ENCODE peak calls at places on chromosomes 6 and 20, in ten cellular contexts. Z is stomach; U is CD4-positive, CD25-positive, alpha-beta regulatory T cell; H is fibroblast of lung; R is neuronal stem cell; W is mesendoderm; L is cardiac muscle cell; T is PC-3; D is Panc1; B is spleen. C is an unnamed sample.

GRCh38 chr6:61193771-61194170 is 1092.3 kb downstream of the KHDRBS2 start:
- DNase-seq in Z (no peak), U (no peak), H (no peak), R (no peak), W (no peak), L (no peak), T (no peak), D (no peak), B (no peak), C (no peak)

GRCh38 chr20:35273449-35274171 is 4.3 kb downstream of the MMP24OS start:
- DNase-seq in Z (peak; percentile 36), U (no peak), H (no peak), R (no peak), W (peak; percentile 25), L (no peak), T (no peak), D (no peak), B (no peak), C (no peak)

GRCh38 chr6:113927001-113927400 is 43.9 kb downstream of the HDAC2 start:
- DNase-seq in Z (no peak), U (no peak), H (no peak), R (no peak), W (no peak), L (peak; percentile 11), T (no peak), D (no peak), B (no peak), C (no peak)

GRCh38 chr20:62587757-62588402 is 54.4 kb upstream of the SLCO4A1 start:
- DNase-seq in Z (no peak), U (no peak), H (no peak), R (peak; percentile 41), W (peak; percentile 31), L (peak; percentile 83), T (peak; percentile 48), D (no peak), B (no peak), C (no peak)

GRCh38 chr6:41492261-41492891 is 53.8 kb upstream of the FOXP4 start:
- DNase-seq in Z (no peak), U (no peak), H (no peak), R (no peak), W (no peak), L (no peak), T (no peak), D (no peak), B (no peak), C (peak; percentile 99)

GRCh38 chr20:6925744-6926278 is 158.3 kb downstream of the BMP2 start:
- DNase-seq in Z (no peak), U (no peak), H (no peak), R (no peak), W (no peak), L (no peak), T (no peak), D (no peak), B (no peak), C (no peak)

GRCh38 chr6:135941275-135941674 is 89.8 kb downstream of the PDE7B start:
- DNase-seq in Z (no peak), U (no peak), H (peak; percentile 90), R (no peak), W (no peak), L (no peak), T (peak; percentile 43), D (no peak), B (no peak), C (no peak)

GRCh38 chr20:61621381-61621780 is 369.3 kb downstream of the CDH4 start:
- DNase-seq in Z (no peak), U (no peak), H (no peak), R (no peak), W (no peak), L (no peak), T (no peak), D (no peak), B (no peak), C (no peak)

GRCh38 chr20:59939052-59939878 is 840 bp downstream of the PPP1R3D start:
- DNase-seq in Z (no peak), U (no peak), H (peak; percentile 12), R (no peak), W (peak; percentile 51), L (no peak), T (peak; percentile 21), D (no peak), B (peak; percentile 90), C (no peak)

GRCh38 chr20:57548177-57549058 is 12.5 kb upstream of the PCK1 start:
- DNase-seq in Z (no peak), U (no peak), H (no peak), R (no peak), W (no peak), L (peak; percentile 8), T (peak; percentile 75), D (no peak), B (no peak), C (no peak)
- H3K27me3 ChIP-seq in Z (no peaks in the 10 kb centered on the region), U (peaks cover 5% of the 10 kb centered on the region), H (no peaks in the 10 kb centered on the region), R (no peaks in the 10 kb centered on the region), W (no peaks in the 10 kb centered on the region), L (no peaks in the 10 kb centered on the region), T (peaks cover 11% of the 10 kb centered on the region), D (peaks cover 14% of the 10 kb centered on the region), B (no peaks in the 10 kb centered on the region), C (peaks cover 2% of the 10 kb centered on the region)

GRCh38 chr20:20785226-20785625 is 72.8 kb upstream of the RALGAPA2 start:
- DNase-seq in Z (no peak), U (no peak), H (no peak), R (no peak), W (no peak), L (no peak), T (no peak), D (no peak), B (no peak), C (no peak)

GRCh38 chr20:20781029-20781428 is 68.6 kb upstream of the RALGAPA2 start:
- DNase-seq in Z (no peak), U (no peak), H (no peak), R (no peak), W (no peak), L (no peak), T (no peak), D (no peak), B (no peak), C (no peak)

GRCh38 chr20:20782747-20783146 is 70.3 kb upstream of the RALGAPA2 start:
- DNase-seq in Z (no peak), U (no peak), H (no peak), R (no peak), W (no peak), L (no peak), T (no peak), D (no peak), B (no peak), C (peak; percentile 47)

GRCh38 chr20:20782221-20782620 is 69.8 kb upstream of the RALGAPA2 start:
- DNase-seq in Z (peak; percentile 47), U (no peak), H (no peak), R (no peak), W (no peak), L (no peak), T (no peak), D (no peak), B (no peak), C (no peak)

DNA sequence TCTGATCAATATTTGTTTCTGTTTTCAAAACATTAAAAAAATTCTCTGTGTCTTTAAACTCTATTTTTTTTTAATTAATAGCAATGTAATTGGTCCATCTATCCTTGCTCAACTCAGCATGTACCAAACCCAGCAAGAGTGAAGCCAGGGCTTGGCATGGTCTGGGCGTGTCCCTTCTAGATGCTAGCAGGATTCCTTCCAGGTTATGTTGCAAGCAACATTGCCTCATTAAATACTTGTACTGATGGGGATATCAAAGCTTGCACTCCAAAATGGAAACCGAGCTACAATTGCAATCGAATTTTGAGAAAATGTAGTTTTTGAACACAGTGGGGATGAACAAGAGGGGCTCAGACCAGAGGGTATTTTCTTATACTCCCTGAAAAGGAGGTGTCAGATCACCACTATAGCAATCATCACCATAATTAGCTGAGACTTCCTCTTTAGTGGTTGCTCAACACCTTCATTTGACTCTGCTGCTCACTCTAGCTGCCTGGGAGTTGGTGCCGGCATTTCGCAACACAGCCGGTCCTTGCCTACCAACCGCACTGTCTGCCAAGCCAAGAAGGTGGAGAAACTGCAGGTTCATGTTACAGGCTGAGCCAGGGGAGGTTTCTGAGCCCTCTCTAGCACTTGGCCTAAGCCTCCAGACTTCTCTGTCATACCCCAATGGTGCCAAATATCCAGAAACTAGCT is 67.8 kb upstream of the RALGAPA2 start:
- DNase-seq in Z (peak; percentile 86), U (no peak), H (no peak), R (no peak), W (peak; percentile 71), L (no peak), T (peak; percentile 39), D (no peak), B (peak; percentile 89), C (no peak)
- H3K27ac ChIP-seq in Z (no peak overlapping the region), U (no peak overlapping the region), H (no peak overlapping the region), R (no peak overlapping the region), W (no peak overlapping the region), L (no peak overlapping the region), T (no peak overlapping the region), D (no peak overlapping the region), B (peak overlapping the region; percentile 79), C (no peak overlapping the region)

DNA sequence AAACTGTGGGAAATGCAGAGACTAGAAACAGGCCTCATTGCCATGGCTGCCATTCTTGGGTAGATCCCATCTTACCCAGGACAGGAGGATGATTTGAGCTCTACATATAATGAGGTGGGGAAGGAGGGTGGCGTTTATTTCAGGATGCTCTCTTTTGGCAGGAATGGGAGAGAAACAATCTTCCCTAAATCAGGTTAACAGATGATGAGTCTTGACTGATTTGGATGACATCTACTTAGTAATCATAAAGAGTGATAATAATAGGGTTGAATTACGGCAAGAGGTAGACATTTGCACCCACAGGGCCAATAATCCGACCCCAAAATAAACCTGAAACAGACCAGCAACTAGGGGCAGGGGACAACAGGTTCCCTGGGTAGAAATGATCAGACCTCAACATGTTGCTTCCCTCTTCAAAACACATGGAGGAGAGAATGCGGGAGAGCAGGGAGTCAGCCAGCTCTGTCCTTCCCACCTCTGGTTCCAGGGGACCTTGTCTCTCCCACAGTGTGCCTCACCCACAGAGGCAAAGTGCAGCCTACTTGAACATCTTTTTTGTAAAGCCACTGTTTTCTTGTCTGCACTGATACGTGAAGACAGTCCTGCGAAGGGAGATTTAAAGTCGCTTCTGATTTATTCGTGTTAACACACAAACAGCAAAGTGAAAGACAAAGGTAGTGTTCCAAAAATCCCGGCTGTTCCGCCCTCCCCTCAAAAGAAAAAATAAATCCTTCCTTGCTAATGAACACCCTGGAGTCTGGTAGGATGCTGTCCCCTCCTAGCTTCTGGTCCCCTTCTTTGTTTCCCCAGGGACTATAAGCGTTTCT is 3.9 kb downstream of the FOXQ1 start:
- DNase-seq in Z (no peak), U (no peak), H (no peak), R (no peak), W (no peak), L (no peak), T (no peak), D (no peak), B (no peak), C (no peak)
- H3K4me3 ChIP-seq in Z (peak overlapping the region; percentile 57), U (peak overlapping the region; percentile 50), H (peak overlapping the region; percentile 14), R (no peak overlapping the region), W (no peak overlapping the region), L (no peak overlapping the region), T (peak overlapping the region; percentile 80), D (peak overlapping the region; percentile 58), B (peak overlapping the region; percentile 41), C (no peak overlapping the region)

DNA sequence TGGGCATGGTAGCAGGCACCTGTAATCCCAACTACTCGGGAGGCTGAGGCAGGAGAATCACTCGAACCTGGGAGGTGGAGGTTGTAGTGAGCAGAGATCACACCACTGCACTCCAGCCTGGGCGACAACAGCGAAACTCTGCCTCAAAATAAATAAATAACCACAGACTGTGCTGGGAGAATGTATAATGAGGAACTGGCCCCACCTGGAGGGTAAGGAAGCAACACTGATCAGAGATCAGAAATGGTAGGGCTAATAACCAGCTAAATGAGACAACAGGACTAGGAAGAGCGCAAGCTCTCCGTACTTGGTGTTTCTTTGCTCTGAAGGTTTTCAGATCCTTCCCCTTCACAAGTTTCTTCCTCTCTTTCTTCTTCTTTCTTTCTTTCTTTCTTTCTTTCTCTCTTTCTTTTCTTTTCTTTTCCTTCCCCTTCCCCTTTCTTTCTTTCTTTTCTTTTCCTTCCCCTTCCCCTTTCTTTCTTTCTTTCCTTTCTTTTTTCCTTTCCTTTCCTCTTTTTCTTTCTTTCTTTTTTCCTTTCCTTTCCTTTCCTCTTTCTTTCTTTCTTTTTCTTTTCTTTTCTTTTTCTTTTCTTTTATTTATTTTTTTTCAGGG is 14.6 kb downstream of the CCM2L start:
- DNase-seq in Z (no peak), U (no peak), H (no peak), R (no peak), W (no peak), L (no peak), T (no peak), D (no peak), B (no peak), C (no peak)
- H3K27me3 ChIP-seq in Z (peaks cover 33% of the 10 kb centered on the region), U (peaks cover 17% of the 10 kb centered on the region), H (peaks cover 10% of the 10 kb centered on the region), R (no peaks in the 10 kb centered on the region), W (no peaks in the 10 kb centered on the region), L (peaks cover 4% of the 10 kb centered on the region), T (peaks cover 35% of the 10 kb centered on the region), D (peaks cover 6% of the 10 kb centered on the region), B (peaks cover 5% of the 10 kb centered on the region), C (no peaks in the 10 kb centered on the region)

C was measured in WERI-Rb-1.